ENCODE peak calls at places on chromosome X, in nine cellular contexts. J is body of pancreas, X is heart left ventricle, A is fibroblast of lung, F is neural progenitor cell, U is astrocyte, D is heart right ventricle, Y is upper lobe of left lung, G is tibial nerve. R is an unnamed sample. For H3K36me3, the result is how much of the 10 kb centered on the place peaks cover.

GRCh38 chrX:17579021-17579420 is 158.3 kb upstream of the SCML1 start:
- DNase-seq in D (no peak), J (no peak), A (no peak), Y (no peak), G (no peak), F (no peak), X (no peak), U (peak), R (peak)

GRCh38 chrX:72243472-72243871 is 4.6 kb upstream of the ERCC6L start:
- DNase-seq in X (no peak), G (no peak), F (no peak), A (peak), D (no peak), Y (no peak), J (no peak), U (peak), R (no peak)

GRCh38 chrX:72048515-72049455 is 82.9 kb downstream of the RTL5 start:
- DNase-seq in G (no peak), F (no peak), D (no peak), Y (no peak), A (no peak), X (no peak), U (no peak), J (no peak), R (no peak)

GRCh38 chrX:140821280-140821679 is 111.7 kb downstream of the LINC00632 start:
- DNase-seq in F (no peak), U (no peak), X (no peak), D (no peak), J (no peak), Y (no peak), G (no peak), A (no peak), R (no peak)

GRCh38 chrX:97639526-97639925 is 755.8 kb downstream of the RPA4 start:
- DNase-seq in F (peak), D (no peak), J (no peak), U (no peak), Y (no peak), A (no peak), X (no peak), G (no peak), R (no peak)

GRCh38 chrX:69133561-69134542 is 31.4 kb downstream of the PJA1 start:
- DNase-seq in X (no peak), G (no peak), Y (no peak), A (peak), J (no peak), D (no peak), U (peak), F (peak), R (no peak)

GRCh38 chrX:1099146-1099770 is 113.2 kb downstream of the CRLF2 start:
- DNase-seq in A (no peak), X (no peak), F (no peak), Y (peak), G (no peak), D (no peak), U (no peak), J (no peak), R (no peak)

GRCh38 chrX:39556056-39556455 is 541.7 kb downstream of the BCOR start:
- DNase-seq in F (no peak), A (no peak), D (no peak), J (no peak), X (no peak), U (no peak), G (no peak), Y (no peak), R (no peak)

GRCh38 chrX:155767101-155767878 is 113.9 kb upstream of the VAMP7 start:
- DNase-seq in G (no peak), X (peak), D (peak), A (peak), U (peak), J (peak), F (peak), Y (peak), R (peak)

GRCh38 chrX:40085086-40085551 is 12.6 kb downstream of the BCOR start:
- DNase-seq in A (peak), J (peak), D (peak), X (no peak), G (no peak), F (no peak), U (peak), Y (no peak), R (no peak)

GRCh38 chrX:118383120-118383519 is 37.2 kb downstream of the WDR44 start:
- DNase-seq in G (no peak), Y (no peak), J (no peak), X (no peak), D (no peak), U (peak), F (no peak), A (no peak), R (no peak)

GRCh38 chrX:144768540-144768939 is 478.8 kb upstream of the SPANXN1 start:
- DNase-seq in X (no peak), U (no peak), D (no peak), J (no peak), A (no peak), G (no peak), Y (no peak), F (no peak), R (no peak)

GRCh38 chrX:102720237-102721168 is at the start of gene GPRASP3:
- DNase-seq in J (peak), Y (peak), G (peak), U (peak), F (peak), A (peak), X (peak), D (peak), R (no peak)

GRCh38 chrX:144791298-144791697 is 456.0 kb upstream of the SPANXN1 start:
- DNase-seq in F (peak), A (no peak), U (no peak), G (no peak), X (no peak), J (no peak), Y (no peak), D (no peak), R (no peak)

GRCh38 chrX:39762266-39762841 is 335.4 kb downstream of the BCOR start:
- DNase-seq in Y (no peak), U (peak), D (no peak), G (no peak), F (no peak), X (no peak), A (peak), J (no peak), R (no peak)

GRCh38 chrX:80876877-80877276 is 67.2 kb upstream of the BRWD3 start:
- DNase-seq in U (peak), F (peak), Y (no peak), A (peak), D (no peak), J (no peak), G (no peak), X (no peak), R (no peak)

GRCh38 chrX:133666256-133666655 is 251.0 kb upstream of the GPC4 start:
- DNase-seq in Y (no peak), D (no peak), A (no peak), F (no peak), J (no peak), G (no peak), X (no peak), U (no peak), R (no peak)

GRCh38 chrX:150854856-150855255 is 43.6 kb downstream of the CD99L2 start:
- DNase-seq in U (no peak), Y (no peak), A (no peak), G (no peak), X (no peak), J (no peak), F (no peak), D (no peak), R (no peak)

GRCh38 chrX:145817666-145818521 is at the start of gene SLITRK2:
- DNase-seq in A (peak), F (peak), U (no peak), J (peak), X (no peak), Y (peak), D (no peak), G (no peak), R (no peak)

GRCh38 chrX:84339507-84340364 is 151.7 kb upstream of the RPS6KA6 start:
- DNase-seq in A (peak), D (no peak), F (peak), X (no peak), Y (no peak), G (no peak), J (no peak), U (no peak), R (no peak)

GRCh38 chrX:16739574-16739973 is 20.2 kb downstream of the SYAP1 start:
- DNase-seq in A (no peak), U (no peak), X (no peak), G (no peak), D (no peak), J (no peak), Y (no peak), F (peak), R (no peak)

GRCh38 chrX:54181196-54181953 is 1.7 kb downstream of the FAM120C start:
- DNase-seq in U (peak), G (no peak), X (no peak), A (peak), Y (no peak), F (no peak), J (peak), D (no peak), R (no peak)

GRCh38 chrX:15646543-15646942 is 18.1 kb downstream of the CLTRN start:
- DNase-seq in X (no peak), Y (peak), G (no peak), U (no peak), F (no peak), D (no peak), A (no peak), J (no peak), R (no peak)

GRCh38 chrX:12709047-12709446 is 82.2 kb upstream of the PRPS2 start:
- DNase-seq in G (no peak), U (no peak), X (no peak), D (no peak), Y (no peak), A (no peak), F (peak), J (no peak), R (no peak)

GRCh38 chrX:111098874-111099273 is 2.9 kb downstream of the PAK3 start:
- DNase-seq in X (no peak), Y (peak), G (no peak), U (no peak), D (peak), F (peak), J (peak), A (peak), R (no peak)

GRCh38 chrX:111102636-111103035 is 6.6 kb downstream of the PAK3 start:
- DNase-seq in G (no peak), X (no peak), Y (no peak), U (no peak), J (no peak), F (no peak), A (no peak), D (no peak), R (no peak)

GRCh38 chrX:111100191-111100590 is 4.2 kb downstream of the PAK3 start:
- DNase-seq in J (peak), F (peak), G (no peak), Y (no peak), D (no peak), X (no peak), A (peak), U (no peak), R (no peak)

GRCh38 chrX:111101580-111101979 is 5.6 kb downstream of the PAK3 start:
- DNase-seq in G (no peak), X (no peak), Y (no peak), A (no peak), D (no peak), U (no peak), J (no peak), F (no peak), R (no peak)

DNA sequence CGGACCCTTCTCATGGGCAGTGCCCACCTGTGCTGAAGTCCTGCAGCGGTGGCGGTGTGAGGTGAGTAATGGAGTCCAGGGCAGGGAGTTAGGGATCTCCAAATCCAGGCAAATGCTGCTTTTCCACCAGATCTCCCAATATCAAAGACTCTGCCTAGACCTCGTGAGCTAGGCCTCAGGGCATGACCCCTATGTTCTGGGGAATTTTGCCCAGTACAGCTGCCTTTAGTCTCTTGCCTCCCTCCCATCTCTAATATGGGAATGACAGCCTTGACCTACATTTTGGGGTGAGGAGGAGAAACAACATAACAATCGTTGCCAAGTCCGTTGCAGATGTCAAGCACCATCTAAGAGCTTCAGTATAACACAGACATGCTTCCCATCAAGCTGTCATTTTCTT is 7.3 kb downstream of the PAK3 start:
- DNase-seq in G (no peak), Y (no peak), F (no peak), D (no peak), U (no peak), X (no peak), J (no peak), A (no peak), R (no peak)
- H3K36me3 ChIP-seq in G (under half), Y (under half), F (under half), D (under half), U (under half), X (under half), J (under half), A (under half), R (under half)

GRCh38 chrX:119573840-119574393 is 446 bp upstream of the UBE2A start:
- DNase-seq in U (peak), J (peak), X (peak), A (no peak), D (peak), G (no peak), Y (no peak), F (no peak), R (no peak)
- H3K4me3 ChIP-seq in U (peak), J (no peak), X (peak), A (peak), D (peak), G (peak), Y (peak), F (peak), R (peak)

GRCh38 chrX:76109654-76110053 is 63.2 kb upstream of the PBDC1 start:
- DNase-seq in G (no peak), U (no peak), A (no peak), F (no peak), X (no peak), J (no peak), D (no peak), Y (no peak), R (no peak)
- TF ChIP-seq CTCF in G (no peak), U (no peak), A (no peak), F (peak), X (no peak), J (no peak), D (no peak), Y (no peak), R (no peak)

GRCh38 chrX:129908636-129909035 is 2.7 kb downstream of the UTP14A start:
- DNase-seq in D (no peak), U (no peak), X (no peak), A (no peak), Y (no peak), F (no peak), J (no peak), G (no peak), R (no peak)
- H3K36me3 ChIP-seq in D (half or more), U (under half), X (half or more), A (under half), Y (under half), F (under half), J (under half), G (under half), R (under half)

GRCh38 chrX:149762696-149763614 is 10.9 kb upstream of the HSFX1 start:
- DNase-seq in G (no peak), Y (no peak), J (no peak), X (no peak), A (no peak), U (no peak), D (no peak), F (no peak), R (no peak)
- H3K4me3 ChIP-seq in G (no peak), Y (no peak), J (no peak), X (no peak), A (no peak), U (no peak), D (no peak), F (no peak), R (no peak)

GRCh38 chrX:55521687-55522086 is 32.0 kb upstream of the USP51 start:
- DNase-seq in D (no peak), J (no peak), A (no peak), G (no peak), Y (no peak), X (no peak), U (no peak), F (no peak), R (no peak)

GRCh38 chrX:55522577-55523254 is 33.1 kb upstream of the USP51 start:
- DNase-seq in A (no peak), J (no peak), F (no peak), D (no peak), X (peak), U (no peak), G (no peak), Y (peak), R (no peak)

GRCh38 chrX:55524487-55524886 is 34.8 kb upstream of the USP51 start:
- DNase-seq in U (no peak), G (no peak), F (peak), Y (no peak), D (no peak), X (no peak), J (peak), A (peak), R (no peak)
- TF ChIP-seq CTCF in U (no peak), G (no peak), F (peak), Y (no peak), D (no peak), X (peak), J (peak), A (no peak), R (peak)

GRCh38 chrX:65536291-65536690 is 1.7 kb upstream of the LAS1L start:
- DNase-seq in A (no peak), F (no peak), G (no peak), Y (no peak), U (no peak), X (no peak), J (no peak), D (no peak), R (no peak)

GRCh38 chrX:65528705-65529340 is 5.8 kb downstream of the LAS1L start:
- DNase-seq in F (peak), J (peak), G (no peak), U (no peak), Y (no peak), X (peak), A (peak), D (peak), R (no peak)

GRCh38 chrX:65534450-65535292 is at the start of gene LAS1L:
- DNase-seq in A (peak), X (peak), U (peak), Y (peak), G (peak), F (peak), J (peak), D (peak), R (peak)

GRCh38 chrX:65528293-65528692 is 6.3 kb downstream of the LAS1L start:
- DNase-seq in U (no peak), X (no peak), F (no peak), Y (no peak), J (no peak), D (no peak), G (no peak), A (no peak), R (no peak)

DNA sequence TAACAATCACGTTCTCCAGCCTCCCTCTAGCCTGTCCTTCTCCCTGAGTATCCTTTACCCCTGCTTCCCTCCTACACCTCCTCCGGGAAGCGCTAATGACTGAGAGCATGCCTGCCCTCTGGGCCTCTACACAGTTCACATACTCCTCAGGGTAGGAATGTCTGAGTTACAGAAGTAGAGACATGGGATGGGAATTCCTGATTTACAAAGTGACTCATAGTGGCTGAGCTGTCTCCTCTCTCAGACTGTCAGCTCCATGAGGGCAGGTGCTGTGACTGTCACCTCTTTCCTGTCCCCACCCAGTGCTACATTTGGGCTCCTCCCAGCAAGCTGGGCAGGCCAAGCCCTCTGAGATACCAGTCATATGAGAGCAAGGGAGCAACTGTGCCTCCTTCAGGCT is 2.6 kb downstream of the LAS1L start:
- DNase-seq in U (no peak), G (no peak), Y (no peak), A (no peak), D (no peak), J (no peak), X (no peak), F (no peak), R (no peak)
- H3K36me3 ChIP-seq in U (under half), G (under half), Y (under half), A (under half), D (half or more), J (under half), X (under half), F (under half), R (under half)

GRCh38 chrX:115392031-115392430 is 102.5 kb downstream of the LUZP4 start:
- DNase-seq in J (no peak), D (no peak), Y (no peak), G (no peak), A (no peak), X (no peak), F (no peak), U (no peak), R (no peak)

GRCh38 chrX:115387327-115387726 is 97.8 kb downstream of the LUZP4 start:
- DNase-seq in U (no peak), G (no peak), A (no peak), J (no peak), F (no peak), Y (no peak), D (no peak), X (no peak), R (no peak)

GRCh38 chrX:115393271-115393670 is 103.8 kb downstream of the LUZP4 start:
- DNase-seq in U (peak), F (no peak), A (peak), Y (no peak), X (no peak), J (no peak), D (no peak), G (no peak), R (no peak)

GRCh38 chrX:115388879-115389278 is 99.4 kb downstream of the LUZP4 start:
- DNase-seq in X (no peak), G (no peak), Y (no peak), D (no peak), F (no peak), U (peak), J (no peak), A (peak), R (no peak)

GRCh38 chrX:115392871-115393270 is 103.4 kb downstream of the LUZP4 start:
- DNase-seq in U (no peak), D (no peak), J (no peak), Y (no peak), X (no peak), G (no peak), F (no peak), A (no peak), R (no peak)
- H3K4me3 ChIP-seq in U (no peak), D (no peak), J (no peak), Y (no peak), X (no peak), G (no peak), F (no peak), A (no peak), R (no peak)

GRCh38 chrX:13855689-13856425 is 39.0 kb upstream of the GPM6B start:
- DNase-seq in F (no peak), D (no peak), Y (no peak), G (no peak), J (no peak), X (no peak), A (peak), U (peak), R (no peak)

GRCh38 chrX:13857804-13858203 is 40.9 kb upstream of the GPM6B start:
- DNase-seq in U (no peak), Y (no peak), F (no peak), G (no peak), D (no peak), J (no peak), X (no peak), A (no peak), R (no peak)

GRCh38 chrX:13851996-13852695 is 35.3 kb upstream of the GPM6B start:
- DNase-seq in F (no peak), X (no peak), G (no peak), D (no peak), J (no peak), U (no peak), Y (no peak), A (no peak), R (no peak)
- TF ChIP-seq CTCF in F (no peak), X (no peak), G (no peak), D (no peak), J (no peak), U (no peak), Y (no peak), A (no peak), R (no peak)

GRCh38 chrX:28223469-28223868 is 242.2 kb upstream of the DCAF8L1 start:
- DNase-seq in D (no peak), G (no peak), U (no peak), X (no peak), Y (no peak), F (no peak), J (no peak), A (no peak), R (no peak)
- H3K36me3 ChIP-seq in D (under half), G (under half), U (under half), X (under half), Y (under half), F (under half), J (under half), A (under half), R (under half)